ENCODE peak calls at places on chromosomes 5 and 9, in six cellular contexts. Y is transverse colon, C is AG20443, H is kidney tubule cell, E is heart left ventricle, I is mesendoderm. T is an unnamed sample.

GRCh38 chr5:72109625-72110024 is 2.4 kb downstream of the MAP1B start:
- DNase-seq in Y (no peak), C (no peak), H (peak; percentile 6), E (no peak), I (peak; percentile 60), T (no peak)

GRCh38 chr9:37547328-37547878 is 28.8 kb downstream of the FBXO10 start:
- DNase-seq in Y (no peak), C (no peak), H (no peak), E (no peak), I (no peak), T (no peak)

GRCh38 chr9:3498691-3499090 is 27.1 kb downstream of the RFX3 start:
- DNase-seq in Y (no peak), C (no peak), H (peak; percentile 32), E (no peak), I (peak; percentile 44), T (no peak)

GRCh38 chr9:2047144-2047671 is 32.1 kb downstream of the SMARCA2 start:
- DNase-seq in Y (no peak), C (no peak), H (no peak), E (no peak), I (no peak), T (no peak)

GRCh38 chr5:178818094-178818493 is 41.7 kb upstream of the ZNF354B start:
- DNase-seq in Y (no peak), C (peak; percentile 16), H (peak; percentile 2), E (no peak), I (no peak), T (no peak)

GRCh38 chr5:15897609-15898008 is 282.0 kb downstream of the MARCHF11 start:
- DNase-seq in Y (no peak), C (peak; percentile 37), H (no peak), E (no peak), I (no peak), T (no peak)

GRCh38 chr5:6730407-6730806 is 17.2 kb downstream of the TENT4A start:
- DNase-seq in Y (peak; percentile 48), C (no peak), H (no peak), E (no peak), I (no peak), T (no peak)

GRCh38 chr5:171483453-171484177 is 64.2 kb downstream of the FGF18 start:
- DNase-seq in Y (peak; percentile 39), C (no peak), H (no peak), E (peak; percentile 89), I (no peak), T (peak; percentile 29)

GRCh38 chr9:110561826-110562225 is 17.7 kb downstream of the SVEP1 start:
- DNase-seq in Y (no peak), C (no peak), H (no peak), E (no peak), I (no peak), T (no peak)

GRCh38 chr5:142013734-142014495 is 1.1 kb upstream of the GNPDA1 start:
- DNase-seq in Y (peak; percentile 45), C (peak; percentile 75), H (peak; percentile 90), E (peak; percentile 57), I (no peak), T (peak; percentile 33)

GRCh38 chr9:26682796-26683496 is 209.7 kb downstream of the CAAP1 start:
- DNase-seq in Y (no peak), C (no peak), H (no peak), E (no peak), I (peak; percentile 72), T (no peak)

GRCh38 chr5:96807099-96807654 is 568 bp downstream of the ERAP1 start:
- DNase-seq in Y (peak; percentile 88), C (peak; percentile 91), H (peak; percentile 80), E (peak; percentile 90), I (peak; percentile 60), T (peak; percentile 85)

GRCh38 chr9:19720374-19720773 is 68.5 kb downstream of the SLC24A2 start:
- DNase-seq in Y (no peak), C (peak; percentile 14), H (peak; percentile 33), E (no peak), I (peak; percentile 51), T (no peak)

GRCh38 chr9:121700165-121700830 is 48.9 kb downstream of the DAB2IP start:
- DNase-seq in Y (peak; percentile 75), C (peak; percentile 76), H (peak; percentile 84), E (peak; percentile 87), I (peak; percentile 71), T (peak; percentile 71)

GRCh38 chr9:132670816-132671371 is 630 bp downstream of the GTF3C4 start:
- DNase-seq in Y (peak; percentile 24), C (peak; percentile 40), H (peak; percentile 28), E (peak; percentile 41), I (peak; percentile 72), T (peak; percentile 37)

GRCh38 chr9:129703667-129704355 is 38.4 kb downstream of the PRRX2 start:
- DNase-seq in Y (peak; percentile 30), C (peak; percentile 85), H (no peak), E (no peak), I (no peak), T (peak; percentile 49)

GRCh38 chr5:31823477-31823876 is 184.5 kb downstream of the PDZD2 start:
- DNase-seq in Y (no peak), C (no peak), H (no peak), E (no peak), I (peak; percentile 54), T (no peak)

GRCh38 chr9:115810166-115810565 is 343.4 kb upstream of the PAPPA start:
- DNase-seq in Y (no peak), C (no peak), H (peak; percentile 22), E (no peak), I (no peak), T (no peak)

GRCh38 chr5:64649512-64649911 is 40.8 kb upstream of the SHISAL2B start:
- DNase-seq in Y (no peak), C (no peak), H (no peak), E (no peak), I (peak; percentile 33), T (no peak)

GRCh38 chr5:93579561-93580386 is 1.2 kb downstream of the NR2F1-AS1 start:
- DNase-seq in Y (no peak), C (peak; percentile 53), H (peak; percentile 46), E (peak; percentile 31), I (peak; percentile 69), T (no peak)

GRCh38 chr9:131423171-131423581 is 29.3 kb downstream of the PRRC2B start:
- DNase-seq in Y (peak; percentile 59), C (peak; percentile 80), H (peak; percentile 100), E (peak; percentile 60), I (peak; percentile 96), T (peak; percentile 58)

GRCh38 chr9:122088880-122089567 is 4.1 kb downstream of the TTLL11 start:
- DNase-seq in Y (no peak), C (no peak), H (no peak), E (no peak), I (no peak), T (no peak)

GRCh38 chr5:150219142-150219541 is 29.3 kb downstream of the SLC6A7 start:
- DNase-seq in Y (no peak), C (peak; percentile 33), H (no peak), E (no peak), I (peak; percentile 33), T (no peak)

GRCh38 chr5:111976705-111977104 is 219.7 kb upstream of the NREP start:
- DNase-seq in Y (no peak), C (peak; percentile 28), H (peak; percentile 38), E (no peak), I (no peak), T (no peak)

GRCh38 chr9:71663931-71664459 is 104.3 kb downstream of the CEMIP2 start:
- DNase-seq in Y (no peak), C (peak; percentile 63), H (peak; percentile 44), E (no peak), I (peak; percentile 44), T (no peak)

GRCh38 chr9:33167949-33168535 is 906 bp upstream of the B4GALT1 start:
- DNase-seq in Y (peak; percentile 33), C (no peak), H (no peak), E (no peak), I (peak; percentile 40), T (peak; percentile 38)

GRCh38 chr5:31743678-31744077 is 104.7 kb downstream of the PDZD2 start:
- DNase-seq in Y (no peak), C (no peak), H (no peak), E (no peak), I (no peak), T (no peak)

GRCh38 chr9:136361047-136361756 is 2.3 kb downstream of the DNLZ start:
- DNase-seq in Y (no peak), C (peak; percentile 52), H (no peak), E (no peak), I (no peak), T (no peak)

GRCh38 chr5:79973511-79973910 is 17.6 kb downstream of the MTX3 start:
- DNase-seq in Y (no peak), C (peak; percentile 24), H (peak; percentile 2), E (no peak), I (peak; percentile 16), T (no peak)

GRCh38 chr5:79728396-79728795 is 38.8 kb downstream of the CMYA5 start:
- DNase-seq in Y (no peak), C (peak; percentile 27), H (peak; percentile 9), E (no peak), I (no peak), T (no peak)

GRCh38 chr5:32707394-32707997 is 3.6 kb upstream of the NPR3 start:
- DNase-seq in Y (no peak), C (peak; percentile 38), H (peak; percentile 35), E (no peak), I (peak; percentile 53), T (no peak)

GRCh38 chr5:116063950-116064349 is 20.9 kb upstream of the COMMD10 start:
- DNase-seq in Y (no peak), C (no peak), H (no peak), E (no peak), I (no peak), T (no peak)